ENCODE peak calls at places on chromosomes 3 and 15, in four cellular contexts. A is HEK293T; K is K562; U is activated T-cell treated with anti-CD3 and anti-CD28 coated beads, Interleukin-2, amount 50 U/mL, for 1 hour. X is an unnamed sample.

GRCh38 chr15:75695634-75696302 is 16.9 kb downstream of the CSPG4 start:
- DNase-seq in A (no peak), K (no peak), U (no peak), X (no peak)

GRCh38 chr3:141452045-141452444 is 34.8 kb upstream of the RASA2 start:
- DNase-seq in K (peak), U (no peak), A (no peak), X (no peak)

GRCh38 chr15:90097475-90097874 is 4.8 kb downstream of the IDH2 start:
- DNase-seq in K (no peak), A (no peak), U (peak), X (no peak)

GRCh38 chr15:72203507-72203837 is 5.9 kb upstream of the GRAMD2A start:
- DNase-seq in A (no peak), U (no peak), K (no peak), X (peak)

GRCh38 chr15:89576417-89576773 is 1.1 kb downstream of the TICRR start:
- DNase-seq in K (no peak), A (no peak), U (no peak), X (no peak)

GRCh38 chr15:77493324-77493907 is 72.7 kb downstream of the HMG20A start:
- DNase-seq in K (peak), U (no peak), A (no peak), X (no peak)

GRCh38 chr3:157176108-157176507 is 16.2 kb upstream of the CCNL1 start:
- DNase-seq in K (no peak), A (no peak), U (no peak), X (no peak)

GRCh38 chr3:159798951-159799350 is 189.7 kb upstream of the IL12A start:
- DNase-seq in K (no peak), A (no peak), U (no peak), X (no peak)

GRCh38 chr15:68429691-68430470 is 2.1 kb downstream of the ITGA11 start:
- DNase-seq in K (no peak), A (no peak), U (no peak), X (no peak)

GRCh38 chr3:15361494-15362214 is 29.3 kb upstream of the SH3BP5 start:
- DNase-seq in U (no peak), A (no peak), K (no peak), X (no peak)

GRCh38 chr3:197466586-197467399 is 89.0 kb downstream of the BDH1 start:
- DNase-seq in U (no peak), K (no peak), A (no peak), X (peak)

GRCh38 chr15:64865126-64865997 is 23.6 kb downstream of the PLEKHO2 start:
- DNase-seq in U (no peak), A (no peak), K (no peak), X (no peak)